ENCODE peak calls at places on chromosome 7, in six cellular contexts. I is AG04450, S is fibroblast of pulmonary artery, T is fibroblast of lung, C is lower leg skin, V is bronchial epithelial cell. Q is an unnamed sample.

GRCh38 chr7:27032843-27033242 is 63.0 kb downstream of the HOXA1 start:
- DNase-seq in I (no peak), S (no peak), T (peak), C (no peak), V (no peak), Q (no peak)

GRCh38 chr7:148701414-148701813 is 2.7 kb downstream of the CUL1 start:
- DNase-seq in I (no peak), S (peak), T (peak), C (no peak), V (no peak), Q (peak)

GRCh38 chr7:50397320-50397970 is 52.7 kb downstream of the FIGNL1 start:
- DNase-seq in I (no peak), S (no peak), T (no peak), C (no peak), V (no peak), Q (no peak)

GRCh38 chr7:91348686-91349085 is 84.5 kb downstream of the FZD1 start:
- DNase-seq in I (no peak), S (peak), T (no peak), C (no peak), V (no peak), Q (peak)

GRCh38 chr7:114133717-114134116 is 214.9 kb upstream of the PPP1R3A start:
- DNase-seq in I (no peak), S (no peak), T (no peak), C (no peak), V (no peak), Q (no peak)

GRCh38 chr7:130814753-130815152 is 80.7 kb upstream of the KLF14 start:
- DNase-seq in I (no peak), S (peak), T (peak), C (no peak), V (peak), Q (peak)

GRCh38 chr7:50663396-50664102 is 98.3 kb upstream of the DDC start:
- DNase-seq in I (no peak), S (no peak), T (no peak), C (no peak), V (peak), Q (no peak)

GRCh38 chr7:77235280-77235679 is 35.7 kb upstream of the FGL2 start:
- DNase-seq in I (no peak), S (peak), T (peak), C (no peak), V (peak), Q (peak)

GRCh38 chr7:95527033-95527775 is 41.5 kb downstream of the ASB4 start:
- DNase-seq in I (no peak), S (peak), T (peak), C (peak), V (peak), Q (peak)

GRCh38 chr7:26649388-26649787 is 215.0 kb downstream of the SKAP2 start:
- DNase-seq in I (no peak), S (no peak), T (no peak), C (no peak), V (no peak), Q (no peak)

GRCh38 chr7:146008293-146008692 is 108.3 kb upstream of the CNTNAP2 start:
- DNase-seq in I (no peak), S (no peak), T (no peak), C (no peak), V (no peak), Q (no peak)

GRCh38 chr7:107059468-107059867 is 15.0 kb downstream of the PRKAR2B start:
- DNase-seq in I (no peak), S (no peak), T (no peak), C (no peak), V (no peak), Q (no peak)

GRCh38 chr7:127819975-127820778 is 168.2 kb downstream of the SND1 start:
- DNase-seq in I (no peak), S (peak), T (peak), C (no peak), V (peak), Q (peak)

GRCh38 chr7:127816354-127817190 is 164.6 kb downstream of the SND1 start:
- DNase-seq in I (no peak), S (no peak), T (no peak), C (no peak), V (no peak), Q (no peak)

GRCh38 chr7:127813991-127814556 is 162.1 kb downstream of the SND1 start:
- DNase-seq in I (no peak), S (no peak), T (peak), C (no peak), V (no peak), Q (no peak)

GRCh38 chr7:127815631-127816145 is 163.7 kb downstream of the SND1 start:
- DNase-seq in I (no peak), S (no peak), T (no peak), C (no peak), V (no peak), Q (no peak)

GRCh38 chr7:127817466-127817865 is 165.5 kb downstream of the SND1 start:
- DNase-seq in I (no peak), S (no peak), T (no peak), C (no peak), V (no peak), Q (peak)
- TF ChIP-seq CTCF in I (no peak), S (no peak), T (no peak), C (no peak), V (no peak), Q (no peak)

GRCh38 chr7:152335900-152336571 is 99.8 kb downstream of the KMT2C start:
- DNase-seq in I (no peak), S (no peak), T (no peak), C (no peak), V (no peak), Q (peak)
- H3K4me3 ChIP-seq in I (no peak), S (no peak), T (peak), C (no peak), V (no peak), Q (peak)

DNA sequence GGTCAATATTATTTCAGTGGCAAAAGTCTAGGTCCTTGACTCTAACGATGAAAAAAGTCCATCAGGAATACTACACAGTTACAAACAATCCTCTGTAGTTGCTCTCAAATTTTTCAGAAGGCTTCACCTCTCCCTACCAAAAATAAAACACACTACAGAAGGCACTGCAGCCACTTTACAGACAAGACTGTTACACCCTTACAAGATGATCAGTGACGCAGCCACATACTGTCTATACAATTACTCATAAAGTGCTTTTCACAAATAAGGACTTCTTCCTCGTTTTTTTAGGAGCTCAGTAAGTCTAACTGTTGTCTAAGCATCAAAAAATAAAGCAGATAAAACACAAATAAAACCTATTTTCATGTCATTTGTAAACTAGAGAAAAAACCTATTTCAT is 27.1 kb downstream of the NDUFB2 start:
- DNase-seq in I (no peak), S (no peak), T (no peak), C (no peak), V (no peak), Q (no peak)
- TF ChIP-seq CTCF in I (no peak), S (no peak), T (no peak), C (no peak), V (no peak), Q (no peak)

GRCh38 chr7:150799741-150800575 is at the start of gene TMEM176B:
- DNase-seq in I (no peak), S (no peak), T (no peak), C (no peak), V (no peak), Q (no peak)

GRCh38 chr7:150801242-150801945 is 825 bp downstream of the TMEM176A start:
- DNase-seq in I (no peak), S (no peak), T (no peak), C (no peak), V (no peak), Q (no peak)

GRCh38 chr7:150801946-150802771 is 1.6 kb downstream of the TMEM176A start:
- DNase-seq in I (no peak), S (no peak), T (no peak), C (no peak), V (no peak), Q (no peak)

GRCh38 chr7:150799156-150799555 is 1.0 kb downstream of the TMEM176B start:
- DNase-seq in I (no peak), S (no peak), T (no peak), C (no peak), V (no peak), Q (no peak)

DNA sequence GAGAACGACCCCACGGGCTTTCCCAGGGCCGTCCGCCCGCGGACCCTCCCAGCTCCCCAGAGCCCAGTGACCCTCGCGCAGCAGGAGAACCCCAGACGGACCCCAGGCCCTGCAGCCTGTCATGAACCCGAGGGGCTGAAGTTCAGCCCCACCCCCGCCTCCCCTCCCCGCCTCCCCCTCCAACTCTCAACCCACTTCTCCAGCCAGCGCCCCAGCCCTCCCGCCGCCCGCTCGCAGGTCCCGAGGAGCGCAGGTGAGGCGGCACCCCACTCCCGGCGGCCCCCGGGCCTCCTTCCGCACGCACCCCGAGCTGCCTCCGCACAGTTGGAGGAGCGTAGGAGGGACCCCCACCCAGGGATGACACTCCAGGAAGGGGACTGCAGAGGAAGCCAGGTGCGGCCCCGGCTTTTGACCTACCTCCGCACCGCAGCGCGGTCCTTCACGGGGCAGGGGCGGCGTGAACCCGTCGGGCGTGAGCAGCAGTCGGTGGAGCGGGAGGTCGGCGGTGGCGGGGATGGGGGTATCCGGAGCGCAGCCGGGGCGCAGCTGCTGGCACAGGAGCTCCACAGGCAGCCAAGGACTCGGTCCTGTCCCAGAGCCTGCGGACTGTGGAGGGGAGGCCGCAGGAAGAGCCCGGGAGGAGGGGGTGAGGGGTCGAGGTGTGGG is at the start of gene TMEM176A:
- DNase-seq in I (no peak), S (no peak), T (no peak), C (no peak), V (no peak), Q (no peak)
- H3K4me3 ChIP-seq in I (no peak), S (no peak), T (no peak), C (peak), V (no peak), Q (no peak)

GRCh38 chr7:105617280-105618015 is 36.2 kb upstream of the EFCAB10 start:
- DNase-seq in I (no peak), S (no peak), T (no peak), C (no peak), V (no peak), Q (no peak)
- TF ChIP-seq CTCF in I (no peak), S (no peak), T (no peak), C (no peak), V (no peak), Q (no peak)

Q was measured in fibroblast of the aortic adventitia.